ENCODE peak calls at places on chromosome 13, in eight cellular contexts. L is kidney epithelial cell; Q is brain microvascular endothelial cell; X is D721Med; Y is adrenal gland; S is stimulated activated CD4-positive, alpha-beta T cell treated with anti-CD3 and anti-CD28 coated beads, Interleukin-2, amount 100 ng/mL, for 24 hours; P is globus pallidus; M is T-helper 2 cell. V is an unnamed sample.

GRCh38 chr13:73259061-73259908 is 200.5 kb downstream of the KLF5 start:
- DNase-seq in L (no peak), Q (no peak), X (no peak), Y (no peak), S (no peak), P (no peak), M (no peak), V (no peak)

GRCh38 chr13:59413121-59413520 is 750.6 kb downstream of the DIAPH3 start:
- DNase-seq in L (no peak), Q (peak), X (no peak), Y (no peak), S (no peak), P (no peak), M (no peak), V (no peak)

GRCh38 chr13:107375701-107376350 is 807.9 kb upstream of the ARGLU1 start:
- DNase-seq in L (no peak), Q (no peak), X (no peak), Y (no peak), S (no peak), P (no peak), M (no peak), V (no peak)

GRCh38 chr13:89953581-89953980 is 1393.9 kb upstream of the MIR17HG start:
- DNase-seq in L (no peak), Q (no peak), X (no peak), Y (no peak), S (no peak), P (no peak), M (no peak), V (no peak)

GRCh38 chr13:43846496-43846895 is 33.0 kb downstream of the CCDC122 start:
- DNase-seq in L (no peak), Q (no peak), X (no peak), Y (no peak), S (no peak), P (no peak), M (no peak), V (no peak)

GRCh38 chr13:67651908-67652307 is 421.8 kb upstream of the PCDH9 start:
- DNase-seq in L (no peak), Q (no peak), X (no peak), Y (no peak), S (no peak), P (no peak), M (no peak), V (no peak)

GRCh38 chr13:94706854-94707399 is 5.4 kb downstream of the SOX21 start:
- DNase-seq in L (no peak), Q (no peak), X (no peak), Y (no peak), S (no peak), P (peak), M (no peak), V (no peak)

GRCh38 chr13:90416938-90417337 is 930.5 kb upstream of the MIR17HG start:
- DNase-seq in L (no peak), Q (no peak), X (no peak), Y (no peak), S (no peak), P (no peak), M (no peak), V (no peak)

GRCh38 chr13:105847532-105848295 is 687.7 kb downstream of the EFNB2 start:
- DNase-seq in L (no peak), Q (no peak), X (no peak), Y (no peak), S (no peak), P (no peak), M (no peak), V (no peak)

GRCh38 chr13:23570099-23570926 is at the start of gene TNFRSF19:
- DNase-seq in L (peak), Q (peak), X (no peak), Y (peak), S (no peak), P (no peak), M (no peak), V (no peak)

GRCh38 chr13:47076536-47076935 is 179.7 kb upstream of the HTR2A start:
- DNase-seq in L (no peak), Q (no peak), X (no peak), Y (no peak), S (no peak), P (no peak), M (no peak), V (no peak)

GRCh38 chr13:43239441-43239840 is 216.1 kb downstream of the DNAJC15 start:
- DNase-seq in L (no peak), Q (no peak), X (no peak), Y (no peak), S (no peak), P (no peak), M (no peak), V (no peak)

GRCh38 chr13:71672527-71672926 is 194.5 kb downstream of the DACH1 start:
- DNase-seq in L (no peak), Q (no peak), X (no peak), Y (no peak), S (no peak), P (no peak), M (no peak), V (no peak)

GRCh38 chr13:107266657-107267056 is 698.7 kb upstream of the ARGLU1 start:
- DNase-seq in L (no peak), Q (no peak), X (no peak), Y (no peak), S (no peak), P (no peak), M (no peak), V (no peak)

GRCh38 chr13:90105881-90106496 is 1241.5 kb upstream of the MIR17HG start:
- DNase-seq in L (no peak), Q (peak), X (no peak), Y (no peak), S (no peak), P (no peak), M (no peak), V (no peak)

GRCh38 chr13:87975035-87975434 is 303.9 kb downstream of the SLITRK5 start:
- DNase-seq in L (peak), Q (no peak), X (no peak), Y (no peak), S (no peak), P (no peak), M (no peak), V (no peak)

GRCh38 chr13:50425772-50426171 is 410.5 kb downstream of the KCNRG start:
- DNase-seq in L (no peak), Q (no peak), X (no peak), Y (no peak), S (no peak), P (no peak), M (no peak), V (no peak)

GRCh38 chr13:40445557-40445990 is 220.9 kb downstream of the FOXO1 start:
- DNase-seq in L (peak), Q (peak), X (no peak), Y (peak), S (peak), P (no peak), M (no peak), V (no peak)

GRCh38 chr13:30743319-30744055 is 8.1 kb downstream of the ALOX5AP start:
- DNase-seq in L (peak), Q (peak), X (no peak), Y (peak), S (no peak), P (no peak), M (no peak), V (no peak)

GRCh38 chr13:31920301-31920818 is 111.2 kb upstream of the FRY start:
- DNase-seq in L (no peak), Q (no peak), X (no peak), Y (no peak), S (no peak), P (no peak), M (no peak), V (no peak)

GRCh38 chr13:110265682-110266430 is 41.1 kb downstream of the COL4A1 start:
- DNase-seq in L (no peak), Q (no peak), X (no peak), Y (no peak), S (no peak), P (no peak), M (no peak), V (no peak)

GRCh38 chr13:33893559-33893958 is 75.6 kb downstream of the RFC3 start:
- DNase-seq in L (no peak), Q (no peak), X (no peak), Y (no peak), S (no peak), P (no peak), M (no peak), V (no peak)

V was measured in T-helper 22 cell.